ENCODE peak calls at places on chromosome 4, in four cellular contexts. N is GM23248, M is HCT116, S is HepG2. P is an unnamed sample.

GRCh38 chr4:70801265-70801809 is 38.4 kb downstream of the GRSF1 start:
- DNase-seq in S (no peak), M (no peak), N (no peak), P (no peak)

GRCh38 chr4:181006509-181007290 is 1236.5 kb upstream of the TENM3 start:
- DNase-seq in S (no peak), M (no peak), N (peak), P (no peak)

GRCh38 chr4:30720656-30721352 is 635 bp downstream of the PCDH7 start:
- DNase-seq in N (peak), S (no peak), M (no peak), P (peak)

GRCh38 chr4:173517781-173518371 is 12.2 kb downstream of the HAND2 start:
- DNase-seq in M (no peak), S (no peak), N (no peak), P (no peak)

GRCh38 chr4:84220990-84221389 is 278.1 kb downstream of the NKX6-1 start:
- DNase-seq in M (no peak), S (no peak), N (no peak), P (no peak)

GRCh38 chr4:53622739-53623151 is 31.5 kb upstream of the LNX1 start:
- DNase-seq in M (no peak), N (peak), S (no peak), P (peak)

GRCh38 chr4:152385551-152385950 is 150.3 kb downstream of the FBXW7 start:
- DNase-seq in S (no peak), N (peak), M (no peak), P (peak)

GRCh38 chr4:104531390-104531789 is 36.7 kb upstream of the CXXC4 start:
- DNase-seq in M (no peak), S (no peak), N (no peak), P (no peak)

GRCh38 chr4:72895408-72895807 is 174.1 kb downstream of the COX18 start:
- DNase-seq in M (no peak), S (no peak), N (no peak), P (no peak)

GRCh38 chr4:104915864-104916263 is 230.8 kb upstream of the TET2 start:
- DNase-seq in M (no peak), S (peak), N (no peak), P (no peak)

GRCh38 chr4:168153596-168154440 is 61.5 kb downstream of the ANXA10 start:
- DNase-seq in N (peak), S (peak), M (peak), P (no peak)

GRCh38 chr4:157315968-157316367 is 95.4 kb downstream of the GRIA2 start:
- DNase-seq in N (peak), M (no peak), S (no peak), P (no peak)

GRCh38 chr4:137359691-137360315 is 172.5 kb downstream of the PCDH18 start:
- DNase-seq in N (peak), M (no peak), S (no peak), P (no peak)

GRCh38 chr4:52051213-52051614 is at the start of gene SPATA18:
- DNase-seq in N (peak), S (no peak), M (no peak), P (peak)

GRCh38 chr4:2064276-2064991 is 5.3 kb downstream of the NAT8L start:
- DNase-seq in S (no peak), M (no peak), N (no peak), P (peak)

GRCh38 chr4:7335363-7336066 is 99.2 kb downstream of the PSAPL1 start:
- DNase-seq in S (peak), N (peak), M (peak), P (peak)

GRCh38 chr4:173466101-173466500 is 63.9 kb downstream of the HAND2 start:
- DNase-seq in M (no peak), N (no peak), S (no peak), P (no peak)

GRCh38 chr4:101122019-101122418 is 225.3 kb downstream of the PPP3CA start:
- DNase-seq in S (no peak), N (peak), M (no peak), P (no peak)

GRCh38 chr4:75696036-75696435 is 22.8 kb upstream of the G3BP2 start:
- DNase-seq in M (no peak), N (no peak), S (no peak), P (no peak)

GRCh38 chr4:126799971-126800722 is 832.6 kb upstream of the INTU start:
- DNase-seq in N (peak), M (no peak), S (no peak), P (peak)

GRCh38 chr4:145808848-145809512 is 129.0 kb downstream of the C4orf51 start:
- DNase-seq in M (no peak), S (no peak), N (peak), P (no peak)

GRCh38 chr4:40875507-40876150 is 125.9 kb downstream of the NSUN7 start:
- DNase-seq in M (no peak), S (no peak), N (no peak), P (no peak)

GRCh38 chr4:25702848-25703247 is 47.2 kb downstream of the SLC34A2 start:
- DNase-seq in N (peak), M (no peak), S (no peak), P (no peak)

GRCh38 chr4:88147799-88148217 is 10.6 kb downstream of the ABCG2 start:
- DNase-seq in S (peak), M (no peak), N (no peak), P (no peak)

GRCh38 chr4:156889616-156890594 is 81.7 kb downstream of the PDGFC start:
- DNase-seq in M (no peak), S (no peak), N (peak), P (peak)

GRCh38 chr4:82733636-82734035 is 65.0 kb downstream of the SCD5 start:
- DNase-seq in S (no peak), M (no peak), N (peak), P (no peak)

GRCh38 chr4:100299441-100299840 is 109.2 kb upstream of the DDIT4L start:
- DNase-seq in M (peak), S (no peak), N (peak), P (no peak)

GRCh38 chr4:14386196-14386595 is 616.1 kb upstream of the CPEB2 start:
- DNase-seq in N (no peak), S (no peak), M (no peak), P (peak)

GRCh38 chr4:174210354-174210753 is 73.1 kb downstream of the FBXO8 start:
- DNase-seq in S (no peak), M (no peak), N (no peak), P (no peak)

DNA sequence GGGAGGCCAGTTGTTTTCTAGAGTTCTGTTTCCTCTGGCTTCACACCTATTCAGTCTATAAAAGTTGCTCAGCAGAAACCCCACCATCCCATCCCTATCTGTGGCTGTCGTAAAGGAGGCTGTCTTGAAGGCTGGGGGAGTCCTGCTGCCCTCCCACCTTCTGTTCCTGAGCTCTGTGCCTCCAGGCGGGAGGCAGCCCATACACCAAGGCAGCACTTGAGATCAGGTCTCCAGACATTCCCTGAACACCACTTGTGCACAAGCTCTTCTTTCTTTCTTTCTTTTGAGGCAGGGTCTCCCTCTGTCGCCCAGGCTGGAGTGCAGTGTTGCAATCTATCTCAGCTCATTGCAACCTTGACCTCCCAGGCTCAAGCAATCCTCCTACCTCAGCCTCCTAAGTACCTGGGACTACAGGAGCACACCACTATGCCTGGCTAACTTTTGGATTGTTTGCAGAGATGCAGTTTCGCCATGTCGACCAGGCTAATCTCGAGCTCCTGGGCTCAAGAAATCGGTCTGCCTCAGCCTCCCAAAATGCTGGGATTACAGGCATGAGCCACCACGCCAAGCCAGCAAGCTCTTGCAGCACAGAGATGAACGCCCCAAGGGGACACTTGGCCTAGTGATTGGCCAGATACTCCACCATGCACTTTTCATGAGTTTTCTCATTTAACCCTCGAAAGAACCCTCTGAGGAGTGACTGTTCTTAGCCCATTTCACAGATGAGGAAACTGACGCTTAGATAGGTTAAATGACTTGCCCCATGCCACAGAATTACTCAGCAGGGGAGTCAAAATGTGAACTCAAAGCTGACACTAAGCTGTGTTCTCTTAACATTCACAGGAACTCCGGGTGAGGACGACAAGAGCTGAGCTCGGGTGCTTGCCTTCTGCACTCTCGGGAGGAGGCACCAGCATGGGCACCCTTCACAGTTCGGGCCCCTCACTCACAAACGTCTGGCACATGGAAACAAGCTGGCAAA is 55.8 kb upstream of the ENPP6 start:
- DNase-seq in N (no peak), S (no peak), M (no peak), P (no peak)
- H2AFZ ChIP-seq in N (no peak), S (no peak), M (no peak), P (peak)

DNA sequence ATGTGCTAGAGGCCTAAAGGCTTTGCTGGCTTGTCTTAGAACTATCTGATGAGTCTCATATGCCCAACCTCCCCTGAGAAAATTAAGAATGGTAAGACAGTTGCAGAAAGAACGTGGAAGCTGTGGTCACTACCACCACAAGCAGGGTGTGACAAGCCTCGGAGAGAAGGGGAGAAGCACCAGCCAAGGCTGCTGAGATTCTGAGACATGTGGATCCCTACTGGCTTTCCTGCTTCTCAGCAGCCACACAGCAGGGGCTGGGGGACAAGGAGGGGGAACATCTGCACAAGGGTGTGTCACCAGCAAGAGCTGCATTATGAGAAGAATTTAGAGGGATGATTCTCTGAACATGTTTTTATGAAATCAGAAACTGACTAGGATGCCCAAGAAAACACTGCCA is 19.4 kb downstream of the TAPT1 start:
- DNase-seq in S (no peak), N (peak), M (no peak), P (no peak)
- H2AFZ ChIP-seq in S (no peak), N (no peak), M (no peak), P (no peak)

GRCh38 chr4:19944251-19944650 is 307.5 kb upstream of the SLIT2 start:
- DNase-seq in S (no peak), M (no peak), N (no peak), P (no peak)

GRCh38 chr4:19947349-19947748 is 304.4 kb upstream of the SLIT2 start:
- DNase-seq in S (no peak), N (peak), M (no peak), P (peak)

GRCh38 chr4:19945979-19946380 is 305.7 kb upstream of the SLIT2 start:
- DNase-seq in N (peak), S (no peak), M (peak), P (peak)

GRCh38 chr4:19944806-19945205 is 306.9 kb upstream of the SLIT2 start:
- DNase-seq in N (no peak), M (no peak), S (no peak), P (no peak)

GRCh38 chr4:19945501-19945900 is 306.2 kb upstream of the SLIT2 start:
- DNase-seq in M (no peak), S (no peak), N (no peak), P (no peak)
- H2AFZ ChIP-seq in M (no peak), S (no peak), N (no peak), P (peak)

DNA sequence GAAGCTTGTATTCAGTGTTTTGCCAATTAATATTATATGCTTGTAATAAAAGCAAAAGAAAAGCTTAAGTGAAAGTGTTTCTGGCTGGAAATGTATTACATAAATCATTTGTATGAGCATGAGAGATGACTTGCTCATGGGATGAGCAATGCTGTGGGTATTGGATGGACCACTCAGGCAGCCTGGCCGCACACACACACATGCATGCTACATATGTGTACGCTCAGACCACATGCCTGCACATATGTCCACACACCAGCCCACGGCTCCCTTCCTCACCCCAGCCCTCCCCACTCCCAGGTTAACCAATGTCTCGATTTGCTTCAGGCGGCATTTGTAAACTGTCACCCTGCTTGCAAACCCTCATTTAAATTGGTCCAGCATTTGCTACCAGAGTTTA is 55.9 kb downstream of the CPLX1 start:
- DNase-seq in M (no peak), N (peak), S (no peak), P (peak)
- H2AFZ ChIP-seq in M (no peak), N (no peak), S (no peak), P (no peak)

GRCh38 chr4:139898293-139898692 is 232.7 kb downstream of the MGST2 start:
- DNase-seq in N (no peak), M (no peak), S (no peak), P (no peak)
- H2AFZ ChIP-seq in N (no peak), M (no peak), S (no peak), P (no peak)

GRCh38 chr4:23737571-23737970 is 152.3 kb downstream of the PPARGC1A start:
- DNase-seq in S (no peak), M (no peak), N (no peak), P (no peak)
- H2AFZ ChIP-seq in S (no peak), M (no peak), N (no peak), P (no peak)

P was measured in osteoblast.